ENCODE peak calls at places on chromosomes 4 and X, in eight cellular contexts. V is NB4, Z is chondrocyte, W is activated B cell treated with CpG ODN at 0.5 μM for 24 hours, U is bronchial epithelial cell, S is AG04449, B is upper lobe of right lung, G is type B pancreatic cell. M is an unnamed sample.

GRCh38 chr4:10773010-10773409 is 88.4 kb upstream of the CLNK start:
- DNase-seq in V (no peak), Z (no peak), W (no peak), U (no peak), S (no peak), B (no peak), G (no peak), M (no peak)

GRCh38 chrX:41095962-41096955 is 11.0 kb downstream of the USP9X start:
- DNase-seq in V (peak), Z (no peak), W (no peak), U (no peak), S (no peak), B (no peak), G (no peak), M (no peak)

GRCh38 chr4:4456816-4457578 is 70.1 kb downstream of the NSG1 start:
- DNase-seq in V (no peak), Z (no peak), W (no peak), U (no peak), S (no peak), B (no peak), G (no peak), M (no peak)

GRCh38 chrX:53481093-53481492 is 46.9 kb upstream of the HSD17B10 start:
- DNase-seq in V (peak), Z (no peak), W (no peak), U (no peak), S (no peak), B (no peak), G (no peak), M (no peak)

GRCh38 chr4:146577111-146577510 is 55.4 kb upstream of the SLC10A7 start:
- DNase-seq in V (no peak), Z (no peak), W (no peak), U (no peak), S (no peak), B (no peak), G (no peak), M (no peak)

GRCh38 chr4:118918388-118918787 is 29.7 kb downstream of the SYNPO2 start:
- DNase-seq in V (no peak), Z (no peak), W (no peak), U (peak), S (peak), B (no peak), G (no peak), M (no peak)

GRCh38 chr4:14338206-14338605 is 664.1 kb upstream of the CPEB2 start:
- DNase-seq in V (no peak), Z (no peak), W (no peak), U (peak), S (no peak), B (no peak), G (no peak), M (no peak)

GRCh38 chr4:152344001-152344400 is 191.9 kb downstream of the FBXW7 start:
- DNase-seq in V (no peak), Z (no peak), W (no peak), U (peak), S (no peak), B (no peak), G (no peak), M (no peak)

GRCh38 chr4:108149588-108150380 is 18.9 kb downstream of the LEF1 start:
- DNase-seq in V (no peak), Z (no peak), W (no peak), U (no peak), S (peak), B (no peak), G (no peak), M (no peak)

GRCh38 chr4:132101526-132101925 is 1047.6 kb upstream of the PCDH10 start:
- DNase-seq in V (no peak), Z (no peak), W (no peak), U (no peak), S (peak), B (no peak), G (no peak), M (no peak)

GRCh38 chr4:69095301-69095731 is 958 bp upstream of the UGT2B7 start:
- DNase-seq in V (peak), Z (no peak), W (no peak), U (peak), S (peak), B (no peak), G (no peak), M (no peak)

GRCh38 chr4:83082777-83083176 is 31.8 kb downstream of the PLAC8 start:
- DNase-seq in V (peak), Z (no peak), W (no peak), U (peak), S (no peak), B (no peak), G (no peak), M (no peak)

GRCh38 chr4:165343353-165344191 is 16.1 kb downstream of the MSMO1 start:
- DNase-seq in V (peak), Z (no peak), W (no peak), U (peak), S (no peak), B (no peak), G (no peak), M (no peak)

GRCh38 chr4:73172166-73172565 is 86.4 kb downstream of the ANKRD17 start:
- DNase-seq in V (no peak), Z (no peak), W (no peak), U (no peak), S (no peak), B (no peak), G (no peak), M (no peak)

DNA sequence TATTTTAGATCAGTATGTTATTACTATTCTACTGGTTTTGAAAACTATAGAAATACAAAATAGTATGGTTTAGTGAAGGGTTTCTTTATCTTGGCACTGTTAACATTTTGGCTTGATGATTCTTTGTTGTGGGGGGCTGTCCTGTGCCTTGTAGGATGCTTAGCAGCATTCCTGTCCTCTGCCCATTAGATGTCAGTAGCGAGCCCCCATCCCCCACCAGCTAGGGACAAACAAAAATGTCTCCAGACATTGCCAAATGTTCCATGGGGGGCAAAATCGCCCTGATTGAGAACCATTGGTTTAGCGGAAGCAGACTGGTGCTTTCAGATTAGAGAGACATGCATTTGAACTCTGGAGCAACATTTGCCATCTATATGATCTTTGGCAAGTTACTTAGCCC is 23.3 kb downstream of the SPARCL1 start:
- DNase-seq in V (peak), Z (no peak), W (no peak), U (no peak), S (no peak), B (no peak), G (no peak), M (no peak)
- TF ChIP-seq CTCF in V (peak), Z (peak), W (no peak), U (peak), S (no peak), B (no peak), G (peak), M (peak)

GRCh38 chr4:42573249-42573648 is 83.7 kb downstream of the ATP8A1 start:
- DNase-seq in V (no peak), Z (no peak), W (no peak), U (no peak), S (no peak), B (no peak), G (no peak), M (no peak)

GRCh38 chr4:42566835-42567234 is 90.1 kb downstream of the ATP8A1 start:
- DNase-seq in V (no peak), Z (no peak), W (no peak), U (no peak), S (no peak), B (no peak), G (no peak), M (no peak)

GRCh38 chr4:42570221-42570620 is 86.7 kb downstream of the ATP8A1 start:
- DNase-seq in V (no peak), Z (no peak), W (no peak), U (no peak), S (no peak), B (peak), G (no peak), M (no peak)

GRCh38 chr4:42568610-42569207 is 88.2 kb downstream of the ATP8A1 start:
- DNase-seq in V (peak), Z (no peak), W (no peak), U (peak), S (peak), B (no peak), G (no peak), M (peak)
- TF ChIP-seq CTCF in V (peak), Z (peak), W (no peak), U (peak), S (peak), B (peak), G (peak), M (peak)

GRCh38 chr4:6252051-6252450 is 17.6 kb upstream of the WFS1 start:
- DNase-seq in V (no peak), Z (peak), W (no peak), U (no peak), S (no peak), B (no peak), G (no peak), M (no peak)

GRCh38 chr4:6250235-6250983 is 19.2 kb upstream of the WFS1 start:
- DNase-seq in V (peak), Z (peak), W (no peak), U (peak), S (no peak), B (no peak), G (no peak), M (peak)

GRCh38 chr4:6253111-6253510 is 16.5 kb upstream of the WFS1 start:
- DNase-seq in V (no peak), Z (no peak), W (no peak), U (no peak), S (no peak), B (no peak), G (no peak), M (no peak)

GRCh38 chr4:6251365-6251764 is 18.3 kb upstream of the WFS1 start:
- DNase-seq in V (no peak), Z (peak), W (no peak), U (no peak), S (no peak), B (no peak), G (no peak), M (no peak)

DNA sequence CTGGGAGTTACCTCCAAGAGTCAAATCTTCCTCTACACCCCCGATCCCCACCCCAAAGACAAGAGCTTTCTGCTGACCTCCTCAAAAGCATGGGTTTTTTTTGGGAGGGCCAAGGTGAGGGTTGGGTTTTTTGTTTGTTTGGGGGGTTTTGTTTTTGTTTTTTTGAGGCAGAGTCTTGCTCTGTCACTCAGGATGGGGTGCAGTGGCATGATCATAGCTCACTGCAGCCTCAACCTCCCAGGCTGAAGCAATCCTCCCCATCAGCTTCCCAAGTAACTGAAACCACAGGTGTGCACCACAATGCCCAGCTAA is 18.7 kb upstream of the WFS1 start:
- DNase-seq in V (no peak), Z (no peak), W (no peak), U (no peak), S (no peak), B (no peak), G (no peak), M (no peak)
- TF ChIP-seq CTCF in V (no peak), Z (no peak), W (no peak), U (no peak), S (no peak), B (no peak), G (peak), M (no peak)

GRCh38 chr4:30718889-30719252 is 1.3 kb upstream of the PCDH7 start:
- DNase-seq in V (no peak), Z (no peak), W (no peak), U (peak), S (no peak), B (no peak), G (no peak), M (peak)
- TF ChIP-seq CTCF in V (no peak), Z (peak), W (no peak), U (peak), S (no peak), B (no peak), G (no peak), M (no peak)

M was measured in GM20000.